ENCODE peak calls at places on chromosomes 13 and 19, in eight cellular contexts. One of them, this sample, is unnamed.

GRCh38 chr13:30408319-30409101 is 13.8 kb upstream of the UBE2L5 start:
- DNase-seq in kidney epithelial cell: no peak
- DNase-seq in uterus: peak
- DNase-seq in Peyer's patch: peak
- DNase-seq in right lobe of liver: peak
- DNase-seq in heart right ventricle: peak
- DNase-seq in PC-9: peak
- DNase-seq in lower leg skin: peak
- DNase-seq in this sample: peak

GRCh38 chr19:33519416-33519815 is 2.2 kb downstream of the PEPD start:
- DNase-seq in kidney epithelial cell: no peak
- DNase-seq in uterus: no peak
- DNase-seq in Peyer's patch: no peak
- DNase-seq in right lobe of liver: no peak
- DNase-seq in heart right ventricle: no peak
- DNase-seq in PC-9: no peak
- DNase-seq in lower leg skin: no peak
- DNase-seq in this sample: no peak

GRCh38 chr13:67574320-67575233 is 344.4 kb upstream of the PCDH9 start:
- DNase-seq in kidney epithelial cell: no peak
- DNase-seq in uterus: no peak
- DNase-seq in Peyer's patch: no peak
- DNase-seq in right lobe of liver: no peak
- DNase-seq in heart right ventricle: no peak
- DNase-seq in PC-9: peak
- DNase-seq in lower leg skin: no peak
- DNase-seq in this sample: peak

GRCh38 chr13:37313383-37313782 is 207.9 kb upstream of the CSNK1A1L start:
- DNase-seq in kidney epithelial cell: no peak
- DNase-seq in uterus: no peak
- DNase-seq in Peyer's patch: no peak
- DNase-seq in right lobe of liver: no peak
- DNase-seq in heart right ventricle: no peak
- DNase-seq in PC-9: no peak
- DNase-seq in lower leg skin: no peak
- DNase-seq in this sample: peak

GRCh38 chr13:90868321-90868920 is 479.1 kb upstream of the MIR17HG start:
- DNase-seq in kidney epithelial cell: no peak
- DNase-seq in uterus: no peak
- DNase-seq in Peyer's patch: no peak
- DNase-seq in right lobe of liver: no peak
- DNase-seq in heart right ventricle: no peak
- DNase-seq in PC-9: no peak
- DNase-seq in lower leg skin: no peak
- DNase-seq in this sample: peak

GRCh38 chr13:46295531-46296464 is 84.1 kb downstream of the LRRC63 start:
- DNase-seq in kidney epithelial cell: peak
- DNase-seq in uterus: no peak
- DNase-seq in Peyer's patch: peak
- DNase-seq in right lobe of liver: peak
- DNase-seq in heart right ventricle: no peak
- DNase-seq in PC-9: no peak
- DNase-seq in lower leg skin: no peak
- DNase-seq in this sample: peak

GRCh38 chr19:50003810-50004419 is 21.3 kb downstream of the VRK3 start:
- DNase-seq in kidney epithelial cell: peak
- DNase-seq in uterus: peak
- DNase-seq in Peyer's patch: no peak
- DNase-seq in right lobe of liver: no peak
- DNase-seq in heart right ventricle: no peak
- DNase-seq in PC-9: peak
- DNase-seq in lower leg skin: no peak
- DNase-seq in this sample: peak

GRCh38 chr13:49669735-49670309 is 21.5 kb downstream of the EBPL start:
- DNase-seq in kidney epithelial cell: peak
- DNase-seq in uterus: no peak
- DNase-seq in Peyer's patch: peak
- DNase-seq in right lobe of liver: peak
- DNase-seq in heart right ventricle: peak
- DNase-seq in PC-9: no peak
- DNase-seq in lower leg skin: no peak
- DNase-seq in this sample: peak

GRCh38 chr13:51246411-51247298 is 24.5 kb downstream of the FAM124A start:
- DNase-seq in kidney epithelial cell: peak
- DNase-seq in uterus: no peak
- DNase-seq in Peyer's patch: no peak
- DNase-seq in right lobe of liver: no peak
- DNase-seq in heart right ventricle: peak
- DNase-seq in PC-9: no peak
- DNase-seq in lower leg skin: no peak
- DNase-seq in this sample: no peak

GRCh38 chr19:15448778-15449619 is 757 bp downstream of the WIZ start:
- DNase-seq in kidney epithelial cell: no peak
- DNase-seq in uterus: peak
- DNase-seq in Peyer's patch: no peak
- DNase-seq in right lobe of liver: no peak
- DNase-seq in heart right ventricle: peak
- DNase-seq in PC-9: no peak
- DNase-seq in lower leg skin: no peak
- DNase-seq in this sample: no peak

GRCh38 chr19:34347561-34348165 is 17.3 kb upstream of the GPI start:
- DNase-seq in kidney epithelial cell: no peak
- DNase-seq in uterus: no peak
- DNase-seq in Peyer's patch: no peak
- DNase-seq in right lobe of liver: no peak
- DNase-seq in heart right ventricle: no peak
- DNase-seq in PC-9: no peak
- DNase-seq in lower leg skin: no peak
- DNase-seq in this sample: no peak

GRCh38 chr19:48551437-48552302 is at the start of gene SULT2B1:
- DNase-seq in kidney epithelial cell: no peak
- DNase-seq in uterus: no peak
- DNase-seq in Peyer's patch: peak
- DNase-seq in right lobe of liver: no peak
- DNase-seq in heart right ventricle: no peak
- DNase-seq in PC-9: peak
- DNase-seq in lower leg skin: no peak
- DNase-seq in this sample: peak

GRCh38 chr13:59111711-59112110 is 1052.0 kb downstream of the DIAPH3 start:
- DNase-seq in kidney epithelial cell: peak
- DNase-seq in uterus: no peak
- DNase-seq in Peyer's patch: no peak
- DNase-seq in right lobe of liver: no peak
- DNase-seq in heart right ventricle: no peak
- DNase-seq in PC-9: no peak
- DNase-seq in lower leg skin: no peak
- DNase-seq in this sample: no peak

GRCh38 chr19:33498391-33499000 is 23.1 kb downstream of the PEPD start:
- DNase-seq in kidney epithelial cell: no peak
- DNase-seq in uterus: no peak
- DNase-seq in Peyer's patch: no peak
- DNase-seq in right lobe of liver: peak
- DNase-seq in heart right ventricle: no peak
- DNase-seq in PC-9: no peak
- DNase-seq in lower leg skin: no peak
- DNase-seq in this sample: no peak

GRCh38 chr19:37251308-37252229 is 33.6 kb downstream of the ZNF383 start:
- DNase-seq in kidney epithelial cell: peak
- DNase-seq in uterus: peak
- DNase-seq in Peyer's patch: peak
- DNase-seq in right lobe of liver: peak
- DNase-seq in heart right ventricle: peak
- DNase-seq in PC-9: peak
- DNase-seq in lower leg skin: peak
- DNase-seq in this sample: peak

GRCh38 chr13:111048387-111048786 is 66.7 kb upstream of the ARHGEF7 start:
- DNase-seq in kidney epithelial cell: no peak
- DNase-seq in uterus: no peak
- DNase-seq in Peyer's patch: no peak
- DNase-seq in right lobe of liver: no peak
- DNase-seq in heart right ventricle: no peak
- DNase-seq in PC-9: no peak
- DNase-seq in lower leg skin: peak
- DNase-seq in this sample: no peak

GRCh38 chr13:111044087-111044830 is 70.9 kb upstream of the ARHGEF7 start:
- DNase-seq in kidney epithelial cell: no peak
- DNase-seq in uterus: no peak
- DNase-seq in Peyer's patch: no peak
- DNase-seq in right lobe of liver: no peak
- DNase-seq in heart right ventricle: no peak
- DNase-seq in PC-9: no peak
- DNase-seq in lower leg skin: peak
- DNase-seq in this sample: no peak

GRCh38 chr13:111047326-111047725 is 67.8 kb upstream of the ARHGEF7 start:
- DNase-seq in kidney epithelial cell: no peak
- DNase-seq in uterus: no peak
- DNase-seq in Peyer's patch: no peak
- DNase-seq in right lobe of liver: no peak
- DNase-seq in heart right ventricle: no peak
- DNase-seq in PC-9: no peak
- DNase-seq in lower leg skin: peak
- DNase-seq in this sample: no peak

GRCh38 chr13:111045170-111045569 is 69.9 kb upstream of the ARHGEF7 start:
- DNase-seq in kidney epithelial cell: no peak
- DNase-seq in uterus: no peak
- DNase-seq in Peyer's patch: no peak
- DNase-seq in right lobe of liver: no peak
- DNase-seq in heart right ventricle: no peak
- DNase-seq in PC-9: no peak
- DNase-seq in lower leg skin: peak
- DNase-seq in this sample: no peak

GRCh38 chr13:111046590-111047141 is 68.4 kb upstream of the ARHGEF7 start:
- DNase-seq in kidney epithelial cell: no peak
- DNase-seq in uterus: no peak
- DNase-seq in Peyer's patch: no peak
- DNase-seq in right lobe of liver: no peak
- DNase-seq in heart right ventricle: no peak
- DNase-seq in PC-9: no peak
- DNase-seq in lower leg skin: peak
- DNase-seq in this sample: no peak
- TF ChIP-seq CTCF in kidney epithelial cell: peak
- TF ChIP-seq CTCF in uterus: no peak
- TF ChIP-seq CTCF in Peyer's patch: no peak
- TF ChIP-seq CTCF in right lobe of liver: no peak
- TF ChIP-seq CTCF in heart right ventricle: peak
- TF ChIP-seq CTCF in PC-9: no peak
- TF ChIP-seq CTCF in lower leg skin: no peak
- TF ChIP-seq CTCF in this sample: peak

GRCh38 chr13:64154514-64154913 is 2738.9 kb upstream of the PCDH20 start:
- DNase-seq in kidney epithelial cell: no peak
- DNase-seq in uterus: no peak
- DNase-seq in Peyer's patch: no peak
- DNase-seq in right lobe of liver: no peak
- DNase-seq in heart right ventricle: no peak
- DNase-seq in PC-9: no peak
- DNase-seq in lower leg skin: no peak
- DNase-seq in this sample: peak
- TF ChIP-seq CTCF in kidney epithelial cell: peak
- TF ChIP-seq CTCF in uterus: no peak
- TF ChIP-seq CTCF in Peyer's patch: no peak
- TF ChIP-seq CTCF in right lobe of liver: no peak
- TF ChIP-seq CTCF in heart right ventricle: peak
- TF ChIP-seq CTCF in PC-9: peak
- TF ChIP-seq CTCF in lower leg skin: no peak
- TF ChIP-seq CTCF in this sample: no peak

DNA sequence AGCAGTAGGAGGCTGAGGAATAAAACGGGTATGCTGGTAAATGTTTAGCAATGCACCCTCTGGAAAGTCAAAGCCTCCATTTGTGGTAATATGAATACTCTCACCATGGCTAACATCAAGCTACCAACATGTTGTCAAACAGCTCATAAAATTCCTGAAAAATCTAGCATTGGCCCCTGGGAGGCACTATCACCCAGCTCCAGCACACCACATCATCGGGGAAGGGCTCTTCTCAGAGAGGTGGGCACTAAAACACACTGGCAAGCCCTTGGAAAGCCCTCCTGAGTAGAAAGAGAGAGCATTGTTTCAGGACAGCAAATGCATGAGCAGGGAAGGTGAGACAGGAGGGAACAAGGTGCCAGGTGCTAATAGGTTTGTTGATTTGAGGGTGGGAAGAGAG is 53.9 kb upstream of the FLT1 start:
- DNase-seq in kidney epithelial cell: no peak
- DNase-seq in uterus: no peak
- DNase-seq in Peyer's patch: no peak
- DNase-seq in right lobe of liver: no peak
- DNase-seq in heart right ventricle: no peak
- DNase-seq in PC-9: no peak
- DNase-seq in lower leg skin: no peak
- DNase-seq in this sample: no peak
- TF ChIP-seq CTCF in kidney epithelial cell: no peak
- TF ChIP-seq CTCF in uterus: no peak
- TF ChIP-seq CTCF in Peyer's patch: no peak
- TF ChIP-seq CTCF in right lobe of liver: no peak
- TF ChIP-seq CTCF in heart right ventricle: no peak
- TF ChIP-seq CTCF in PC-9: no peak
- TF ChIP-seq CTCF in lower leg skin: no peak
- TF ChIP-seq CTCF in this sample: no peak

DNA sequence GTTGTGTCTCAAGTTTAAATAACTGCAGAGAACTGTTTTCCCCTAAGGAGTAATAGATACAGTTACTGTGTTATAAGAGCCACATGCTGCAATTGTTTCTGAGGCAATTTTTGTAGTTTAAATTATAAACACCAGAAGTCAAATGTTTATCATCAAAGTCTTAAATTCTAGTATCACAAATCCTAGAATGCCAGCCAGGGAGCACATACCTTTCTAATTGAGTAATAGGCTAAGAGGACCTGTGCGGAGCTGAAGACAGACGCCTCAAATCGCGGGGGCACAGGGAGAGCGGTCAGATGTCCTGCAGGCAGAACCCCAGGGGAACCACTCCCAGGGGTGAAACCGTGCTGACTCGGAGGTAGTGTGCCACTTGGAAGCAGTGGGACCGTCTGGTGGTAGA is 65.2 kb upstream of the TNFRSF19 start:
- DNase-seq in kidney epithelial cell: no peak
- DNase-seq in uterus: no peak
- DNase-seq in Peyer's patch: no peak
- DNase-seq in right lobe of liver: no peak
- DNase-seq in heart right ventricle: peak
- DNase-seq in PC-9: no peak
- DNase-seq in lower leg skin: no peak
- DNase-seq in this sample: peak
- TF ChIP-seq CTCF in kidney epithelial cell: no peak
- TF ChIP-seq CTCF in uterus: no peak
- TF ChIP-seq CTCF in Peyer's patch: no peak
- TF ChIP-seq CTCF in right lobe of liver: no peak
- TF ChIP-seq CTCF in heart right ventricle: no peak
- TF ChIP-seq CTCF in PC-9: no peak
- TF ChIP-seq CTCF in lower leg skin: no peak
- TF ChIP-seq CTCF in this sample: no peak

This sample was measured in epithelial cell of esophagus.